ENCODE peak calls at places on chromosome 2, in five cellular contexts. R is cardiac septum; Z is SK-N-SH; N is activated CD4-positive, alpha-beta T cell treated with anti-CD3 and anti-CD28 coated beads for 48 hours; V is neural progenitor cell. I is an unnamed sample.
A peak's percentile ranks its signal among the peaks of the same experiment; 100 is the strongest.

GRCh38 chr2:100785621-100786296 is 34.2 kb upstream of the NPAS2 start:
- DNase-seq in R (peak; percentile 67), Z (no peak), N (no peak), V (no peak), I (no peak)

GRCh38 chr2:233240897-233241296 is 10.6 kb upstream of the ATG16L1 start:
- DNase-seq in R (no peak), Z (no peak), N (no peak), V (no peak), I (peak; percentile 11)

GRCh38 chr2:116719841-116720240 is 1094.7 kb upstream of the DDX18 start:
- DNase-seq in R (no peak), Z (no peak), N (no peak), V (no peak), I (no peak)

GRCh38 chr2:236179653-236180500 is 11.7 kb upstream of the GBX2 start:
- DNase-seq in R (no peak), Z (peak; percentile 30), N (no peak), V (peak; percentile 52), I (no peak)

GRCh38 chr2:238528953-238529781 is 102.4 kb downstream of the ASB1 start:
- DNase-seq in R (no peak), Z (no peak), N (no peak), V (no peak), I (no peak)

GRCh38 chr2:17646096-17646554 is 105.6 kb downstream of the VSNL1 start:
- DNase-seq in R (no peak), Z (peak; percentile 64), N (peak; percentile 62), V (peak; percentile 58), I (peak; percentile 32)

GRCh38 chr2:122414911-122415310 is 659.5 kb downstream of the TSN start:
- DNase-seq in R (no peak), Z (no peak), N (no peak), V (no peak), I (no peak)

GRCh38 chr2:219530048-219530963 is 13.3 kb downstream of the CHPF start:
- DNase-seq in R (peak; percentile 95), Z (peak; percentile 93), N (peak; percentile 92), V (peak; percentile 93), I (peak; percentile 77)

GRCh38 chr2:107160831-107161230 is 274.9 kb upstream of the ST6GAL2 start:
- DNase-seq in R (no peak), Z (no peak), N (no peak), V (no peak), I (no peak)

GRCh38 chr2:227311861-227312506 is 13.1 kb upstream of the MFF start:
- DNase-seq in R (no peak), Z (no peak), N (no peak), V (no peak), I (no peak)

GRCh38 chr2:180033993-180034894 is 27.1 kb upstream of the CWC22 start:
- DNase-seq in R (no peak), Z (no peak), N (no peak), V (peak; percentile 45), I (no peak)

GRCh38 chr2:38432827-38433606 is 55.9 kb upstream of the ATL2 start:
- DNase-seq in R (no peak), Z (no peak), N (no peak), V (no peak), I (no peak)

GRCh38 chr2:165067958-165068612 is 112.8 kb upstream of the SLC38A11 start:
- DNase-seq in R (no peak), Z (peak; percentile 79), N (no peak), V (peak; percentile 96), I (no peak)